ENCODE peak calls at places on chromosomes 16 and 17, in four cellular contexts. U, D, C and Q are unnamed samples.

GRCh38 chr16:17369441-17369951 is 101.3 kb downstream of the XYLT1 start:
- DNase-seq in U (no peak), D (peak; percentile 79), C (no peak), Q (no peak)

GRCh38 chr17:43645765-43646481 is 15.8 kb downstream of the MEOX1 start:
- DNase-seq in U (no peak), D (no peak), C (no peak), Q (peak; percentile 46)

GRCh38 chr17:9427460-9428315 is 147.9 kb downstream of the STX8 start:
- DNase-seq in U (no peak), D (no peak), C (no peak), Q (no peak)

GRCh38 chr16:84379731-84380369 is 11.5 kb downstream of the ATP2C2 start:
- DNase-seq in U (no peak), D (no peak), C (no peak), Q (no peak)

GRCh38 chr16:89890200-89890599 is 16.8 kb downstream of the TCF25 start:
- DNase-seq in U (no peak), D (no peak), C (no peak), Q (no peak)

GRCh38 chr17:73455050-73455687 is 143.4 kb upstream of the CDC42EP4 start:
- DNase-seq in U (no peak), D (no peak), C (no peak), Q (no peak)

GRCh38 chr16:15950167-15950854 is 895 bp downstream of the ABCC1 start:
- DNase-seq in U (no peak), D (peak; percentile 14), C (peak; percentile 33), Q (peak; percentile 61)

GRCh38 chr17:41486809-41487530 is 2.7 kb downstream of the KRT36 start:
- DNase-seq in U (no peak), D (peak; percentile 18), C (no peak), Q (no peak)

GRCh38 chr17:61201211-61201610 is 198.4 kb upstream of the TBX2 start:
- DNase-seq in U (peak; percentile 25), D (no peak), C (peak; percentile 96), Q (no peak)

GRCh38 chr17:2172447-2172938 is 117.6 kb downstream of the HIC1 start:
- DNase-seq in U (no peak), D (no peak), C (peak; percentile 82), Q (no peak)

GRCh38 chr16:31042866-31043265 is 9.5 kb downstream of the STX4 start:
- DNase-seq in U (no peak), D (no peak), C (no peak), Q (no peak)

GRCh38 chr17:37570527-37571093 is 38.6 kb downstream of the SYNRG start:
- DNase-seq in U (peak; percentile 87), D (peak; percentile 11), C (peak; percentile 76), Q (peak; percentile 94)

GRCh38 chr16:11407047-11407982 is 62.1 kb downstream of the RMI2 start:
- DNase-seq in U (peak; percentile 84), D (peak; percentile 60), C (peak; percentile 72), Q (peak; percentile 78)

GRCh38 chr16:68373528-68374250 is 62.9 kb downstream of the PRMT7 start:
- DNase-seq in U (no peak), D (no peak), C (no peak), Q (no peak)

GRCh38 chr16:84059111-84059510 is 16.5 kb upstream of the SLC38A8 start:
- DNase-seq in U (no peak), D (no peak), C (no peak), Q (no peak)

GRCh38 chr17:77145635-77146632 is 5.2 kb downstream of the SEC14L1 start:
- DNase-seq in U (no peak), D (no peak), C (peak; percentile 75), Q (no peak)

GRCh38 chr16:74626741-74627416 is 20.0 kb upstream of the GLG1 start:
- DNase-seq in U (no peak), D (no peak), C (no peak), Q (no peak)

GRCh38 chr17:13337864-13338371 is 263.8 kb downstream of the HS3ST3A1 start:
- DNase-seq in U (peak; percentile 36), D (no peak), C (peak; percentile 51), Q (peak; percentile 50)

GRCh38 chr17:76831316-76831715 is 36.9 kb upstream of the MGAT5B start:
- DNase-seq in U (no peak), D (no peak), C (no peak), Q (no peak)

GRCh38 chr16:57036945-57037344 is 47.6 kb downstream of the NLRC5 start:
- DNase-seq in U (no peak), D (no peak), C (no peak), Q (no peak)

GRCh38 chr16:5444181-5444580 is 346.6 kb upstream of the EEF2KMT start:
- DNase-seq in U (no peak), D (no peak), C (no peak), Q (no peak)

GRCh38 chr17:28997811-28998210 is 8.0 kb downstream of the SEZ6 start:
- DNase-seq in U (no peak), D (no peak), C (no peak), Q (no peak)

GRCh38 chr17:39863918-39864746 is at the start of gene IKZF3:
- DNase-seq in U (peak; percentile 64), D (peak; percentile 72), C (no peak), Q (peak; percentile 76)

GRCh38 chr17:49223517-49224197 is 6.9 kb downstream of the PHOSPHO1 start:
- DNase-seq in U (peak; percentile 87), D (peak; percentile 64), C (no peak), Q (peak; percentile 38)

GRCh38 chr17:28725660-28726395 is at the start of gene TLCD1:
- DNase-seq in U (peak; percentile 92), D (peak; percentile 43), C (peak; percentile 84), Q (peak; percentile 82)

GRCh38 chr16:88479795-88480760 is 27.0 kb downstream of the ZFPM1 start:
- DNase-seq in U (no peak), D (peak; percentile 49), C (no peak), Q (no peak)

GRCh38 chr17:42571435-42572225 is 4.7 kb downstream of the MLX start:
- DNase-seq in U (no peak), D (no peak), C (no peak), Q (no peak)

GRCh38 chr16:58948244-58948643 is 214.1 kb upstream of the GOT2 start:
- DNase-seq in U (no peak), D (no peak), C (peak; percentile 27), Q (no peak)